ENCODE peak calls at places on chromosome 5, in six cellular contexts. C is suprapubic skin; J is CD8-positive, alpha-beta T cell; O is dorsolateral prefrontal cortex; R is IMR-90; U is left ventricle myocardium inferior. G is an unnamed sample.

GRCh38 chr5:142317173-142317572 is 7.6 kb downstream of the SPRY4 start:
- DNase-seq in C (no peak), J (no peak), O (no peak), R (no peak), U (no peak), G (no peak)

GRCh38 chr5:111016801-111017200 is 54.7 kb upstream of the TSLP start:
- DNase-seq in C (no peak), J (no peak), O (no peak), R (peak; percentile 90), U (no peak), G (no peak)

GRCh38 chr5:14824490-14824889 is 47.1 kb downstream of the ANKH start:
- DNase-seq in C (no peak), J (no peak), O (no peak), R (no peak), U (no peak), G (no peak)

GRCh38 chr5:107564896-107565295 is 105.8 kb downstream of the EFNA5 start:
- DNase-seq in C (no peak), J (no peak), O (no peak), R (no peak), U (no peak), G (no peak)

GRCh38 chr5:161614342-161614741 is 67.8 kb upstream of the GABRB2 start:
- DNase-seq in C (no peak), J (no peak), O (no peak), R (no peak), U (no peak), G (no peak)

GRCh38 chr5:37532976-37533740 is 154.0 kb downstream of the WDR70 start:
- DNase-seq in C (no peak), J (no peak), O (no peak), R (no peak), U (no peak), G (no peak)

GRCh38 chr5:134255418-134256150 is 29.7 kb upstream of the PPP2CA start:
- DNase-seq in C (no peak), J (no peak), O (no peak), R (peak; percentile 88), U (no peak), G (no peak)

GRCh38 chr5:168978015-168978414 is 322.9 kb downstream of the SLIT3 start:
- DNase-seq in C (no peak), J (no peak), O (no peak), R (peak; percentile 1), U (no peak), G (no peak)

GRCh38 chr5:116130471-116130870 is 45.6 kb downstream of the COMMD10 start:
- DNase-seq in C (no peak), J (no peak), O (no peak), R (peak; percentile 63), U (no peak), G (no peak)

GRCh38 chr5:126462239-126463014 is 39.2 kb downstream of the GRAMD2B start:
- DNase-seq in C (no peak), J (no peak), O (no peak), R (peak; percentile 40), U (no peak), G (no peak)

GRCh38 chr5:95939465-95939864 is 22.2 kb downstream of the ELL2 start:
- DNase-seq in C (no peak), J (no peak), O (no peak), R (no peak), U (no peak), G (no peak)

GRCh38 chr5:6820851-6821479 is 107.7 kb downstream of the TENT4A start:
- DNase-seq in C (no peak), J (peak; percentile 31), O (no peak), R (no peak), U (no peak), G (peak; percentile 25)

GRCh38 chr5:36079200-36079761 is 12.6 kb upstream of the UGT3A2 start:
- DNase-seq in C (no peak), J (no peak), O (no peak), R (peak; percentile 44), U (no peak), G (no peak)

GRCh38 chr5:31763399-31763798 is 124.5 kb downstream of the PDZD2 start:
- DNase-seq in C (no peak), J (no peak), O (no peak), R (no peak), U (no peak), G (no peak)

GRCh38 chr5:148912714-148913398 is 86.4 kb downstream of the ADRB2 start:
- DNase-seq in C (peak; percentile 77), J (no peak), O (no peak), R (peak; percentile 99), U (no peak), G (no peak)

GRCh38 chr5:54263447-54263846 is 46.9 kb downstream of the ARL15 start:
- DNase-seq in C (no peak), J (no peak), O (no peak), R (no peak), U (no peak), G (no peak)

GRCh38 chr5:45774528-45774927 is 78.3 kb upstream of the HCN1 start:
- DNase-seq in C (no peak), J (no peak), O (no peak), R (no peak), U (no peak), G (no peak)

GRCh38 chr5:96507128-96507527 is 74.1 kb upstream of the PCSK1 start:
- DNase-seq in C (no peak), J (no peak), O (no peak), R (no peak), U (no peak), G (no peak)

GRCh38 chr5:104952876-104953275 is 1390.3 kb upstream of the NUDT12 start:
- DNase-seq in C (no peak), J (no peak), O (no peak), R (no peak), U (no peak), G (no peak)

GRCh38 chr5:56279291-56279690 is 46.2 kb upstream of the ANKRD55 start:
- DNase-seq in C (no peak), J (no peak), O (no peak), R (no peak), U (no peak), G (no peak)

GRCh38 chr5:9468070-9468388 is 77.8 kb downstream of the SEMA5A start:
- DNase-seq in C (no peak), J (no peak), O (no peak), R (peak; percentile 94), U (no peak), G (no peak)

GRCh38 chr5:28703651-28704260 is 1665.4 kb upstream of the CDH9 start:
- DNase-seq in C (no peak), J (no peak), O (no peak), R (no peak), U (no peak), G (no peak)

GRCh38 chr5:131423056-131423455 is 159.2 kb downstream of the CDC42SE2 start:
- DNase-seq in C (no peak), J (no peak), O (no peak), R (peak; percentile 27), U (no peak), G (no peak)

GRCh38 chr5:142888469-142889085 is 118.4 kb downstream of the ARHGAP26 start:
- DNase-seq in C (no peak), J (no peak), O (no peak), R (peak; percentile 73), U (no peak), G (no peak)

GRCh38 chr5:4700082-4700481 is 440.0 kb upstream of the ADAMTS16 start:
- DNase-seq in C (peak; percentile 74), J (no peak), O (peak; percentile 38), R (no peak), U (peak; percentile 24), G (no peak)

DNA sequence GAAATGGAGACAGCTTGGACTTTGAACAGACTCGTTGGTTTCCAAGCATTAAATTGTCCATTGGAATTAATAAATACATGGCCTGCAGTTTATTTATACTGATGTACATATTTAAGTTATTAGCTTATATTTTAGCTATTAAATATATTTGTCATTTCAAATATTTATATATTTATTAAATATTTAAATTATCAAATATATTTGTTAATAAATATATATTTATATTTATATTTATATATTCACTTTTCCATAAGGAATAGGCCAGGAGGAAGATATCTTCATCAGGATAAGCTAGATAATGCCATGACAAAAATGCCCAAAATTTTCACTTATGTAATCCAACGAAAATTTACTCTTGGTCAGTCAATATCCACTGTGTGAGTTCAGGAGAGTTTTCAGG is 229.9 kb downstream of the ZNF608 start:
- DNase-seq in C (no peak), J (no peak), O (no peak), R (no peak), U (no peak), G (no peak)
- H3K27ac ChIP-seq in C (no peak overlapping the region), J (no peak overlapping the region), O (no peak overlapping the region), R (no peak overlapping the region), U (no peak overlapping the region), G (no peak overlapping the region)

DNA sequence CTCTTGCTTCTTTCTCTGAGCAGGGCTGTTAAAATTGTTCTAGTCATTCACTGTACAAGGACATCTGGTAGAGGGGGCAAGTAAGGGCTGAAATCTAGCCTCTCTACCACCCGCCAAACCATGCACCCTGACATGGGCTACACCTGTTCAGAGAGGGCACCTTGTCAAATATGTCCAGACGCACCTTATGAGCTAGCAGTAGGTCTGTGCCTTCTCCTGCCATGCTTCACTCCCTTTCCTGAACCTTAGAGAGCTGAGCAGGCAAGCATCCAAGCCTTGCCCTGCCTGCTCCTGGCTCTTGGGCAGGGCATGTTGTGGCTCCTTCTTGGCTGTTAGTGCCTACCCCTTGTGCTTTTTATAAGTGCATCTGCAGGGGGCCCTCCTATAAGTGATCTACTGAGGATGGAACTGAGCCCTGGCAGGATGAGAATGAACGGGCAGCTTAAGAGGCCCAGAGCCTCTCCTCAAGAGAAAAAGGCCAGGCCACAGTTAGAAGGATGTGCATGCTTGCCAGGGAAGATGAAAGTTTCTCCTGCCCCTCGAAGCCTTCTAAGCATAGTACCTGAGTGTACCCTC is 3.8 kb upstream of the NEUROG1 start:
- DNase-seq in C (no peak), J (no peak), O (no peak), R (no peak), U (no peak), G (no peak)
- H3K27me3 ChIP-seq in C (peaks cover 89% of the 10 kb centered on the region), J (peaks cover 25% of the 10 kb centered on the region), O (peaks cover 93% of the 10 kb centered on the region), R (peaks cover 93% of the 10 kb centered on the region), U (peaks cover 100% of the 10 kb centered on the region), G (peaks cover 79% of the 10 kb centered on the region)

GRCh38 chr5:33297760-33298216 is 143.0 kb upstream of the TARS1 start:
- DNase-seq in C (no peak), J (no peak), O (no peak), R (no peak), U (no peak), G (no peak)
- TF ChIP-seq CTCF in C (no peak), J (no peak), O (no peak), R (peak; percentile 7), U (no peak), G (no peak)

GRCh38 chr5:52943285-52943684 is 45.9 kb upstream of the ITGA2 start:
- DNase-seq in C (no peak), J (no peak), O (no peak), R (no peak), U (no peak), G (no peak)
- H3K27ac ChIP-seq in C (no peak overlapping the region), J (no peak overlapping the region), O (no peak overlapping the region), R (no peak overlapping the region), U (no peak overlapping the region), G (no peak overlapping the region)

DNA sequence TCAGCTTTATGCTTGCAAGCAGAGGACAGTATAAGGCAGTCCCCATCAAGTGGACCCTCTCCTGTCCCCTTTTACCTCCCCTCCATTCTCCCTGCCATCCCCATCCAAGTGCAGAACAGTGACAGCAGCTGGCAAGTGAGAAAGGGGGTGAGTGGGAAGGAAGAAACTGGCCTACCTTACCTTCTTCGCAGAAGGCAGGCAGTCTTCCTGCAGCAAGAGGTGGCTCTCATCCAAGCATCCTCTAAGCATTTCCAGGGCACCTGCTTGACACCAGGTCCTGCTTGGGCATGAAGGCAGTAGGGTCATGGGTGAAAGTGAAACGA is 77.3 kb upstream of the SH3PXD2B start:
- DNase-seq in C (peak; percentile 18), J (no peak), O (no peak), R (no peak), U (no peak), G (no peak)
- H3K27me3 ChIP-seq in C (no peaks in the 10 kb centered on the region), J (no peaks in the 10 kb centered on the region), O (no peaks in the 10 kb centered on the region), R (peaks cover 49% of the 10 kb centered on the region), U (no peaks in the 10 kb centered on the region), G (no peaks in the 10 kb centered on the region)

GRCh38 chr5:40367260-40367659 is 312.5 kb upstream of the PTGER4 start:
- DNase-seq in C (no peak), J (no peak), O (no peak), R (peak; percentile 13), U (no peak), G (peak; percentile 19)
- TF ChIP-seq CTCF in C (no peak), J (peak; percentile 44), O (no peak), R (peak; percentile 27), U (peak; percentile 22), G (no peak)

G was measured in CD4-positive, alpha-beta T cell.